ENCODE peak calls at places on chromosomes 11 and 22, in five cellular contexts. One of them, this sample, is unnamed.

GRCh38 chr22:46134111-46134705 is 16.1 kb upstream of the PPARA start:
- DNase-seq in lung: no peak
- DNase-seq in ovary: no peak
- DNase-seq in prostate gland: no peak
- DNase-seq in thoracic aorta: no peak
- DNase-seq in this sample: no peak

GRCh38 chr11:100004541-100004940 is 682.5 kb upstream of the ARHGAP42 start:
- DNase-seq in thoracic aorta: no peak
- DNase-seq in lung: no peak
- DNase-seq in prostate gland: no peak
- DNase-seq in ovary: no peak
- DNase-seq in this sample: no peak

GRCh38 chr11:73663604-73664495 is 17.5 kb downstream of the PLEKHB1 start:
- DNase-seq in thoracic aorta: no peak
- DNase-seq in lung: no peak
- DNase-seq in ovary: peak
- DNase-seq in prostate gland: no peak
- DNase-seq in this sample: no peak

GRCh38 chr11:122317337-122317736 is 201.3 kb upstream of the BLID start:
- DNase-seq in ovary: no peak
- DNase-seq in prostate gland: no peak
- DNase-seq in thoracic aorta: no peak
- DNase-seq in lung: no peak
- DNase-seq in this sample: no peak

GRCh38 chr22:43476751-43477150 is 64.9 kb downstream of the MPPED1 start:
- DNase-seq in lung: no peak
- DNase-seq in prostate gland: no peak
- DNase-seq in ovary: no peak
- DNase-seq in thoracic aorta: no peak
- DNase-seq in this sample: no peak

GRCh38 chr11:127003260-127003981 is 2.9 kb upstream of the KIRREL3 start:
- DNase-seq in ovary: no peak
- DNase-seq in thoracic aorta: no peak
- DNase-seq in prostate gland: no peak
- DNase-seq in lung: no peak
- DNase-seq in this sample: no peak

GRCh38 chr11:107821199-107821926 is 37.2 kb downstream of the SLC35F2 start:
- DNase-seq in thoracic aorta: no peak
- DNase-seq in ovary: no peak
- DNase-seq in lung: no peak
- DNase-seq in prostate gland: no peak
- DNase-seq in this sample: no peak

GRCh38 chr11:72244317-72245231 is 598 bp upstream of the PHOX2A start:
- DNase-seq in lung: no peak
- DNase-seq in thoracic aorta: no peak
- DNase-seq in ovary: peak
- DNase-seq in prostate gland: no peak
- DNase-seq in this sample: no peak

GRCh38 chr11:46661836-46662235 is 38.6 kb downstream of the ARHGAP1 start:
- DNase-seq in prostate gland: no peak
- DNase-seq in ovary: no peak
- DNase-seq in thoracic aorta: no peak
- DNase-seq in lung: no peak
- DNase-seq in this sample: no peak

GRCh38 chr11:16049611-16050010 is 306.7 kb downstream of the SOX6 start:
- DNase-seq in prostate gland: no peak
- DNase-seq in ovary: no peak
- DNase-seq in lung: no peak
- DNase-seq in thoracic aorta: no peak
- DNase-seq in this sample: no peak

GRCh38 chr11:8934735-8935478 is 2.2 kb upstream of the C11orf16 start:
- DNase-seq in ovary: no peak
- DNase-seq in lung: no peak
- DNase-seq in thoracic aorta: no peak
- DNase-seq in prostate gland: no peak
- DNase-seq in this sample: no peak

GRCh38 chr22:22786301-22787115 is 101.1 kb upstream of the IGLL5 start:
- DNase-seq in thoracic aorta: no peak
- DNase-seq in prostate gland: no peak
- DNase-seq in ovary: no peak
- DNase-seq in lung: no peak
- DNase-seq in this sample: no peak

GRCh38 chr11:34318111-34319037 is 39.4 kb downstream of the ABTB2 start:
- DNase-seq in thoracic aorta: no peak
- DNase-seq in ovary: no peak
- DNase-seq in prostate gland: no peak
- DNase-seq in lung: no peak
- DNase-seq in this sample: no peak

GRCh38 chr11:113132001-113132400 is 170.8 kb downstream of the NCAM1 start:
- DNase-seq in lung: no peak
- DNase-seq in thoracic aorta: no peak
- DNase-seq in ovary: peak
- DNase-seq in prostate gland: no peak
- DNase-seq in this sample: no peak

GRCh38 chr22:26289486-26290250 is 120.4 kb downstream of the SEZ6L start:
- DNase-seq in lung: no peak
- DNase-seq in ovary: no peak
- DNase-seq in prostate gland: no peak
- DNase-seq in thoracic aorta: no peak
- DNase-seq in this sample: no peak

DNA sequence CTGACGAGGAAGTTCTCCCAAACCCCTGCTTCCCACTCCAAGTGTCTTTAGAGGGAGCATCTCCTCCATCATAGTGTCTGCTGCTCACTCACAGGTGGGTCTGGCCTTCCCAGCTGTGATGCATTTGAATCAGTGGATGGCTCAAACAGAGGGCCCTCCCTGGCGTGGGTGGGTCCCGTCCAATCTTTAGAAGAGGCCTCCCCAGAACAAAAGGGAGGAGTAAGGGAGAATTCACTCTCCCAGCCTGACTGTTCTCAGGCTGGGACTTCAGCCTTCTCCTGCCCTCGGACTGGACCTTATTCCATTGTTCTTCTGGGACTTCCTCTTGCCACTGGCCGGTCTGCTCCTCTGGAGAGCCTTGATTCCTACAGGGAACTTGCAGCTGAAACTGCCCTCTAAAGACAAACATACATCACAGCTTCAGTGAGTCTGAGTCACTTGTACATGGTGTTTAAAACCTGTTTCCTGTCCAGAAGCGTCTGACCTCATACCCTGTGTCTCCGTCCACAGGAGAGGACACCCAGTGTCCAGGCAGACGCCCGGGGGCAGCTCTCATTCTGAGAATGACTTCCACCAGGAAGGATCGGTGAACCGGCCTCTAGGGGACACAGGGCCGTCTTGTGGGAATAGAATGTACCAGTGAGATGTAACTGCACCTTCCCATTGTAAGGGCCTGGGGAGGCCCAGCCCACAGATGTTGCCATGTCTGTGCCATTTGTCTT is 234.7 kb downstream of the BRD1 start:
- DNase-seq in prostate gland: no peak
- DNase-seq in ovary: no peak
- DNase-seq in lung: no peak
- DNase-seq in thoracic aorta: no peak
- DNase-seq in this sample: no peak
- H3K27ac ChIP-seq in prostate gland: no peak
- H3K27ac ChIP-seq in ovary: no peak
- H3K27ac ChIP-seq in lung: peak
- H3K27ac ChIP-seq in thoracic aorta: no peak
- H3K27ac ChIP-seq in this sample: peak

DNA sequence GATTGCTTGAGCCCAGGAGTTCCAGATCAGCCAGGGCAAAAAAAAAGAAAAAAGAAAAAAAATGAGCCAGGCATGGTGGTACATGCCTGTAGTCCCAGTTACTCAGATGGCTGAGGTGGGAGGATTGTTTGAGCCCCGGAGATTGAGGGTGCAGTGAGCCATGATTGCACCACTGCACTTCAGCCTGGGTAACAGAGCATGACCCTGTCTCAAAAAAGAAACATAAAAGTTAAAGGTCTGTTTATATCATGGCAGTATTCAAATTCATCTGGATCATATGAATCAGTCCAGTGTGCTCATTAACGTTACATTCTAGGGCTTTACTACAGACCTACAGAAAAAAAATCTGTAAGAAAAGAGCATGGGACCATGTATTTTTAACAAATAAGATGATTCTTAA is 13.9 kb downstream of the HSD17B12 start:
- DNase-seq in prostate gland: no peak
- DNase-seq in thoracic aorta: no peak
- DNase-seq in ovary: no peak
- DNase-seq in lung: no peak
- DNase-seq in this sample: no peak
- H3K4me3 ChIP-seq in prostate gland: no peak
- H3K4me3 ChIP-seq in thoracic aorta: no peak
- H3K4me3 ChIP-seq in ovary: no peak
- H3K4me3 ChIP-seq in lung: no peak
- H3K4me3 ChIP-seq in this sample: no peak

GRCh38 chr11:11667056-11667455 is 45.3 kb upstream of the GALNT18 start:
- DNase-seq in prostate gland: no peak
- DNase-seq in thoracic aorta: no peak
- DNase-seq in lung: no peak
- DNase-seq in ovary: no peak
- DNase-seq in this sample: no peak
- TF ChIP-seq CTCF in prostate gland: no peak
- TF ChIP-seq CTCF in thoracic aorta: no peak
- TF ChIP-seq CTCF in lung: no peak
- TF ChIP-seq CTCF in ovary: no peak
- TF ChIP-seq CTCF in this sample: no peak

GRCh38 chr22:39115976-39116621 is 19.1 kb downstream of the APOBEC3H start:
- DNase-seq in ovary: no peak
- DNase-seq in thoracic aorta: no peak
- DNase-seq in prostate gland: no peak
- DNase-seq in lung: no peak
- DNase-seq in this sample: no peak
- H3K27ac ChIP-seq in ovary: no peak
- H3K27ac ChIP-seq in thoracic aorta: no peak
- H3K27ac ChIP-seq in prostate gland: no peak
- H3K27ac ChIP-seq in lung: no peak
- H3K27ac ChIP-seq in this sample: no peak

GRCh38 chr11:75445315-75445953 is 12.4 kb upstream of the KLHL35 start:
- DNase-seq in thoracic aorta: no peak
- DNase-seq in lung: peak
- DNase-seq in ovary: peak
- DNase-seq in prostate gland: peak
- DNase-seq in this sample: peak

GRCh38 chr11:75449776-75450175 is 16.8 kb upstream of the KLHL35 start:
- DNase-seq in lung: no peak
- DNase-seq in prostate gland: no peak
- DNase-seq in ovary: no peak
- DNase-seq in thoracic aorta: no peak
- DNase-seq in this sample: no peak

GRCh38 chr11:75449271-75449670 is 16.3 kb upstream of the KLHL35 start:
- DNase-seq in thoracic aorta: no peak
- DNase-seq in prostate gland: no peak
- DNase-seq in ovary: no peak
- DNase-seq in lung: no peak
- DNase-seq in this sample: no peak

GRCh38 chr11:75450236-75450635 is 17.2 kb upstream of the KLHL35 start:
- DNase-seq in prostate gland: no peak
- DNase-seq in lung: no peak
- DNase-seq in ovary: no peak
- DNase-seq in thoracic aorta: no peak
- DNase-seq in this sample: no peak

DNA sequence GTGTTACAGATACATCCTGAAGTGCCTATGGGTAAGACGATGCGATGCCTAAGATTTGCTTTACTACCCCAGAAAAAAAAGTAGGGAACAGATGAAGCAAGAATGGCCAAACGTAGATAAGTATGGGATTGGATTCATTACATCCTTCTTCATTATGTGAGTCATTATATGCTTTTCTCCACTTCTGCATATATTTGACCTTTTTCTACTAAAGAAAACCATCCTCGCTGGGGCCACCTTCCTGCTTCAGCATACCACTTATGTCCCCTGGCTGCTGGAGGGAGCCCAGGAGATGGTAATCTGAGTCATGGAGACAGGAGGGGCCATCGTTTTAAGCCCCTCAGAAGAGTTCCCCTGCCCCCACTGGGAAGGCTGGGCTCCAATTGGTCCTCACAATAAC is 14.4 kb upstream of the KLHL35 start:
- DNase-seq in prostate gland: no peak
- DNase-seq in thoracic aorta: no peak
- DNase-seq in lung: no peak
- DNase-seq in ovary: no peak
- DNase-seq in this sample: no peak
- H3K4me3 ChIP-seq in prostate gland: no peak
- H3K4me3 ChIP-seq in thoracic aorta: no peak
- H3K4me3 ChIP-seq in lung: no peak
- H3K4me3 ChIP-seq in ovary: no peak
- H3K4me3 ChIP-seq in this sample: no peak

DNA sequence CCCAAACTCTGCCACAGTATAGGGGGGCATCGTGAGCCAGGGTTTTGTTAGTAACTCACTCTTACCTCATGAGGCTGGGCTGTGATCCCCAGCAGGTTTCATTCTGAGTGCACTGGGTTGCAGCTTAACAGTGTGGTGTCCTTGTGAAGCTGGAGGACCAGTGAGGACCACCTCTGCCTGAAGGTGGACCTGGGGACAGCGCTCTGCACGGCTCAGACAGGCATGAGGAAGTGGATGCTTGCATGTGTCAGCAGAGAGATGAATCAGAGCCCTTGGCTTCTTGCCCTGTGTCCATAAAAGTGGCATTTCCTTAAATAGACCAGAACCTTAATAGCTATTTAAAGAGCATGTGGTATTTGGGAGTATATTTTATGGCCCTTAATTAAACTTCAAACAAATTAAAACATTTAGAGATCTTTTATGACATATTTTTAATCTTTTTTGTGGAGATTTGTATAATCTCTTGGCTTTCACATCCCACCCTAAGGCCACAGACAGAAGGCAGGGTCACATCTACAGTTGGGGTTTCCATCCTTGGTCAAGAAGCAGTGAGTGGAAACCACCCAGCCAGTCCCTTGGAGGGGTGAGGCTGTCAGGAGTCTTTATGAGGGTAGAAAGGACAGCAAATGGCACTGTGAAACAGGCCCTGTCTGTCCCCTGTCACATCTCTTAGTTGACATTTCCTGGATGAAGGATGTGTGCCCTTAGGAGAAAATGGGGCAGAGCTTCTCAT is 24.8 kb upstream of the ADORA2A start:
- DNase-seq in thoracic aorta: peak
- DNase-seq in ovary: no peak
- DNase-seq in lung: peak
- DNase-seq in prostate gland: peak
- DNase-seq in this sample: peak
- TF ChIP-seq CTCF in thoracic aorta: no peak
- TF ChIP-seq CTCF in ovary: no peak
- TF ChIP-seq CTCF in lung: no peak
- TF ChIP-seq CTCF in prostate gland: no peak
- TF ChIP-seq CTCF in this sample: no peak

DNA sequence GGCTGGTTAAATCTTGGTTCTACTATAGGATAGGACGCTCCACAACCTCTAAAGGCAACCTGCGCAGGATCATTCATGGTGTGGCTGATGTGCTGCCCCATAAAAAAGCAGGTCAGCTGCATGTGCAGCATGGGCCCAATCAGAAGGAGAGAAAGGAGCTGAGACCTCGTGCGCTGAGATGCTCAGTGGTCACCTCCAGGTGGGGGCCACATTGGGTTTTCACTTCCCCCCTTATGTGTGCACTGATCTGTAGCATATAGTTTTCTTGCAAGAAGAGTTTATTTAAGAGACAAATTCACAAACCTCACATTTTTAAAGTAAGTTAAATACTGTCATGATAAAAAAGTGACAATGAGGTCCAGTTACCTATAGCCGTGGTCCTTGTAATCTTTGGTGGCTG is 24.3 kb downstream of the SERPIND1 start:
- DNase-seq in thoracic aorta: no peak
- DNase-seq in ovary: no peak
- DNase-seq in lung: no peak
- DNase-seq in prostate gland: no peak
- DNase-seq in this sample: no peak
- H3K27ac ChIP-seq in thoracic aorta: no peak
- H3K27ac ChIP-seq in ovary: no peak
- H3K27ac ChIP-seq in lung: no peak
- H3K27ac ChIP-seq in prostate gland: no peak
- H3K27ac ChIP-seq in this sample: no peak